ENCODE peak calls at places on chromosomes 12 and 14, in seven cellular contexts. One of them, this sample, is unnamed.

GRCh38 chr12:25960176-25960575 is 1.7 kb downstream of the RASSF8 start:
- DNase-seq in progenitor cell of endocrine pancreas: no peak
- DNase-seq in GM10248: no peak
- DNase-seq in epithelial cell of esophagus: peak; percentile 17
- DNase-seq in NCI-H2029: no peak
- DNase-seq in Peyer's patch: no peak
- DNase-seq in fibroblast of the aortic adventitia: peak; percentile 64
- DNase-seq in this sample: peak; percentile 52

GRCh38 chr14:77804592-77804991 is 4.7 kb downstream of the ADCK1 start:
- DNase-seq in epithelial cell of esophagus: peak; percentile 59
- DNase-seq in Peyer's patch: no peak
- DNase-seq in progenitor cell of endocrine pancreas: no peak
- DNase-seq in fibroblast of the aortic adventitia: peak; percentile 33
- DNase-seq in GM10248: peak; percentile 40
- DNase-seq in NCI-H2029: no peak
- DNase-seq in this sample: no peak

GRCh38 chr14:54567224-54567633 is 301 bp downstream of the SAMD4A start:
- DNase-seq in NCI-H2029: no peak
- DNase-seq in epithelial cell of esophagus: no peak
- DNase-seq in progenitor cell of endocrine pancreas: peak; percentile 26
- DNase-seq in GM10248: peak; percentile 19
- DNase-seq in fibroblast of the aortic adventitia: peak; percentile 35
- DNase-seq in Peyer's patch: no peak
- DNase-seq in this sample: no peak

GRCh38 chr12:58143498-58143897 is 202.1 kb downstream of the ATP23 start:
- DNase-seq in NCI-H2029: no peak
- DNase-seq in GM10248: no peak
- DNase-seq in Peyer's patch: no peak
- DNase-seq in progenitor cell of endocrine pancreas: no peak
- DNase-seq in fibroblast of the aortic adventitia: no peak
- DNase-seq in epithelial cell of esophagus: no peak
- DNase-seq in this sample: no peak

GRCh38 chr14:55581011-55581806 is 1.2 kb downstream of the KTN1 start:
- DNase-seq in fibroblast of the aortic adventitia: peak; percentile 40
- DNase-seq in GM10248: peak; percentile 38
- DNase-seq in NCI-H2029: no peak
- DNase-seq in Peyer's patch: peak; percentile 60
- DNase-seq in epithelial cell of esophagus: peak; percentile 34
- DNase-seq in progenitor cell of endocrine pancreas: peak; percentile 16
- DNase-seq in this sample: peak; percentile 39

GRCh38 chr12:82176761-82177490 is 181.3 kb downstream of the CCDC59 start:
- DNase-seq in epithelial cell of esophagus: no peak
- DNase-seq in GM10248: no peak
- DNase-seq in fibroblast of the aortic adventitia: no peak
- DNase-seq in progenitor cell of endocrine pancreas: no peak
- DNase-seq in NCI-H2029: peak; percentile 57
- DNase-seq in Peyer's patch: no peak
- DNase-seq in this sample: peak; percentile 89

GRCh38 chr12:131892711-131893604 is 1.5 kb upstream of the ULK1 start:
- DNase-seq in NCI-H2029: no peak
- DNase-seq in GM10248: no peak
- DNase-seq in epithelial cell of esophagus: no peak
- DNase-seq in fibroblast of the aortic adventitia: no peak
- DNase-seq in Peyer's patch: no peak
- DNase-seq in progenitor cell of endocrine pancreas: no peak
- DNase-seq in this sample: no peak

GRCh38 chr12:106753526-106753925 is 21.0 kb upstream of the RIC8B start:
- DNase-seq in GM10248: peak; percentile 79
- DNase-seq in fibroblast of the aortic adventitia: no peak
- DNase-seq in progenitor cell of endocrine pancreas: no peak
- DNase-seq in Peyer's patch: no peak
- DNase-seq in NCI-H2029: no peak
- DNase-seq in epithelial cell of esophagus: peak; percentile 22
- DNase-seq in this sample: no peak

GRCh38 chr14:65281991-65282908 is 130.3 kb upstream of the FUT8 start:
- DNase-seq in NCI-H2029: no peak
- DNase-seq in GM10248: peak; percentile 42
- DNase-seq in fibroblast of the aortic adventitia: peak; percentile 68
- DNase-seq in Peyer's patch: no peak
- DNase-seq in epithelial cell of esophagus: no peak
- DNase-seq in progenitor cell of endocrine pancreas: no peak
- DNase-seq in this sample: peak; percentile 53

GRCh38 chr14:61565836-61566536 is 129.3 kb upstream of the HIF1A start:
- DNase-seq in GM10248: no peak
- DNase-seq in Peyer's patch: no peak
- DNase-seq in epithelial cell of esophagus: peak; percentile 85
- DNase-seq in fibroblast of the aortic adventitia: peak; percentile 94
- DNase-seq in progenitor cell of endocrine pancreas: no peak
- DNase-seq in NCI-H2029: no peak
- DNase-seq in this sample: peak; percentile 70

GRCh38 chr14:23559010-23559920 is 3.2 kb downstream of the THTPA start:
- DNase-seq in NCI-H2029: no peak
- DNase-seq in progenitor cell of endocrine pancreas: peak; percentile 50
- DNase-seq in GM10248: peak; percentile 62
- DNase-seq in fibroblast of the aortic adventitia: peak; percentile 66
- DNase-seq in Peyer's patch: peak; percentile 75
- DNase-seq in epithelial cell of esophagus: peak; percentile 65
- DNase-seq in this sample: no peak

GRCh38 chr12:53591301-53592206 is 34.6 kb downstream of the ATF7 start:
- DNase-seq in GM10248: no peak
- DNase-seq in Peyer's patch: no peak
- DNase-seq in fibroblast of the aortic adventitia: no peak
- DNase-seq in NCI-H2029: no peak
- DNase-seq in epithelial cell of esophagus: no peak
- DNase-seq in progenitor cell of endocrine pancreas: no peak
- DNase-seq in this sample: no peak

GRCh38 chr14:100822921-100823320 is 3.0 kb upstream of the MEG3 start:
- DNase-seq in Peyer's patch: no peak
- DNase-seq in GM10248: no peak
- DNase-seq in progenitor cell of endocrine pancreas: no peak
- DNase-seq in NCI-H2029: no peak
- DNase-seq in epithelial cell of esophagus: no peak
- DNase-seq in fibroblast of the aortic adventitia: no peak
- DNase-seq in this sample: no peak

GRCh38 chr14:23121401-23121800 is 2.3 kb upstream of the CEBPE start:
- DNase-seq in epithelial cell of esophagus: no peak
- DNase-seq in progenitor cell of endocrine pancreas: no peak
- DNase-seq in fibroblast of the aortic adventitia: peak; percentile 84
- DNase-seq in Peyer's patch: no peak
- DNase-seq in NCI-H2029: no peak
- DNase-seq in GM10248: peak; percentile 55
- DNase-seq in this sample: peak; percentile 98

GRCh38 chr12:104604995-104605675 is 148.4 kb downstream of the CHST11 start:
- DNase-seq in fibroblast of the aortic adventitia: no peak
- DNase-seq in Peyer's patch: no peak
- DNase-seq in epithelial cell of esophagus: no peak
- DNase-seq in progenitor cell of endocrine pancreas: no peak
- DNase-seq in NCI-H2029: no peak
- DNase-seq in GM10248: no peak
- DNase-seq in this sample: no peak

GRCh38 chr12:109455706-109456105 is 21.4 kb downstream of the KCTD10 start:
- DNase-seq in NCI-H2029: no peak
- DNase-seq in epithelial cell of esophagus: no peak
- DNase-seq in Peyer's patch: no peak
- DNase-seq in fibroblast of the aortic adventitia: no peak
- DNase-seq in progenitor cell of endocrine pancreas: no peak
- DNase-seq in GM10248: no peak
- DNase-seq in this sample: peak; percentile 54

GRCh38 chr12:7145671-7146070 is 15.5 kb downstream of the CLSTN3 start:
- DNase-seq in Peyer's patch: no peak
- DNase-seq in GM10248: no peak
- DNase-seq in progenitor cell of endocrine pancreas: no peak
- DNase-seq in fibroblast of the aortic adventitia: no peak
- DNase-seq in NCI-H2029: no peak
- DNase-seq in epithelial cell of esophagus: no peak
- DNase-seq in this sample: no peak

GRCh38 chr12:127133675-127134335 is 1133.2 kb upstream of the TMEM132C start:
- DNase-seq in fibroblast of the aortic adventitia: peak; percentile 16
- DNase-seq in epithelial cell of esophagus: peak; percentile 41
- DNase-seq in GM10248: no peak
- DNase-seq in NCI-H2029: no peak
- DNase-seq in progenitor cell of endocrine pancreas: no peak
- DNase-seq in Peyer's patch: no peak
- DNase-seq in this sample: no peak

GRCh38 chr14:24863933-24864708 is 185.8 kb downstream of the STXBP6 start:
- DNase-seq in progenitor cell of endocrine pancreas: no peak
- DNase-seq in NCI-H2029: no peak
- DNase-seq in epithelial cell of esophagus: no peak
- DNase-seq in GM10248: no peak
- DNase-seq in fibroblast of the aortic adventitia: no peak
- DNase-seq in Peyer's patch: no peak
- DNase-seq in this sample: no peak

This sample was measured in NCI-H226.